ENCODE peak calls at places on chromosomes 5 and 9, in five cellular contexts. R, E, X, G and M are unnamed samples.

GRCh38 chr9:135523521-135524129 is 2.4 kb downstream of the LCN1 start:
- DNase-seq in R (no peak), G (no peak), X (no peak), E (no peak), M (no peak)

GRCh38 chr5:141874262-141874964 is 3.8 kb downstream of the PCDH1 start:
- DNase-seq in X (no peak), R (no peak), E (no peak), G (no peak), M (no peak)

GRCh38 chr5:169886033-169886432 is 94.3 kb downstream of the INSYN2B start:
- DNase-seq in G (no peak), E (no peak), X (no peak), R (no peak), M (no peak)

GRCh38 chr5:151825445-151825844 is 53.7 kb downstream of the G3BP1 start:
- DNase-seq in R (peak), E (peak), G (peak), X (no peak), M (peak)

GRCh38 chr9:86946712-86947145 is 577 bp downstream of the GAS1 start:
- DNase-seq in X (no peak), G (peak), R (peak), E (peak), M (no peak)

GRCh38 chr5:132013006-132013689 is 1.7 kb upstream of the ACSL6 start:
- DNase-seq in X (no peak), E (no peak), R (no peak), G (no peak), M (peak)

GRCh38 chr9:75447281-75447680 is 359.0 kb downstream of the OSTF1 start:
- DNase-seq in X (no peak), G (no peak), E (no peak), R (no peak), M (no peak)

GRCh38 chr5:98936948-98937715 is 8.3 kb upstream of the CHD1 start:
- DNase-seq in E (no peak), G (no peak), R (no peak), X (no peak), M (no peak)

GRCh38 chr9:84949258-84949657 is 279.7 kb downstream of the NTRK2 start:
- DNase-seq in E (no peak), X (no peak), G (no peak), R (no peak), M (no peak)